ENCODE peak calls at places on chromosomes 3 and 15, in ten cellular contexts. X is stimulated activated CD4-positive, alpha-beta T cell treated with anti-CD3 and anti-CD28 coated beads, Interleukin-4, amount 100 ng/mL, for 24 hours; H is activated CD8-positive, alpha-beta memory T cell treated with anti-CD3 and anti-CD28 coated beads for 1 hour; R is DMS79; O is lower lobe of right lung; W is C1 segment of cervical spinal cord; L is fibroblast of lung; Y is foreskin fibroblast; K is cardiac fibroblast; F is midbrain. C is an unnamed sample.
A peak's percentile ranks its signal among the peaks of the same experiment; 100 is the strongest.

GRCh38 chr3:52502808-52503350 is 7.7 kb downstream of the STAB1 start:
- DNase-seq in H (no peak), O (no peak), X (no peak), K (no peak), R (no peak), F (no peak), Y (no peak), W (no peak), L (no peak), C (no peak)

GRCh38 chr15:63560741-63561448 is 36.3 kb upstream of the FBXL22 start:
- DNase-seq in O (no peak), K (no peak), X (peak; percentile 79), L (no peak), F (no peak), H (no peak), Y (no peak), W (no peak), R (no peak), C (no peak)

GRCh38 chr3:174855002-174855401 is 4.1 kb upstream of the NAALADL2 start:
- DNase-seq in F (no peak), Y (no peak), L (no peak), K (no peak), H (no peak), R (no peak), O (no peak), W (no peak), X (no peak), C (no peak)

GRCh38 chr15:52224211-52224610 is 33.0 kb upstream of the GNB5 start:
- DNase-seq in O (no peak), H (no peak), K (no peak), X (no peak), W (no peak), F (no peak), Y (no peak), R (no peak), L (no peak), C (no peak)

GRCh38 chr3:190326361-190326760 is 4.1 kb upstream of the CLDN1 start:
- DNase-seq in O (no peak), X (no peak), R (peak; percentile 59), F (no peak), L (peak; percentile 11), H (no peak), K (no peak), W (no peak), Y (no peak), C (no peak)

GRCh38 chr3:14520149-14520548 is 20.0 kb downstream of the GRIP2 start:
- DNase-seq in X (no peak), R (no peak), H (no peak), L (no peak), Y (no peak), W (no peak), F (no peak), O (no peak), K (no peak), C (no peak)

GRCh38 chr3:123725652-123726400 is 141.0 kb upstream of the HACD2 start:
- DNase-seq in H (no peak), X (no peak), L (no peak), Y (no peak), R (no peak), W (no peak), F (no peak), O (no peak), K (no peak), C (no peak)

GRCh38 chr15:79164043-79164442 is 73.5 kb upstream of the RASGRF1 start:
- DNase-seq in X (no peak), H (no peak), K (no peak), R (no peak), W (no peak), F (no peak), O (no peak), L (no peak), Y (no peak), C (no peak)

GRCh38 chr15:58467722-58468436 is 36.1 kb downstream of the LIPC start:
- DNase-seq in K (no peak), L (peak; percentile 56), F (no peak), X (no peak), R (peak; percentile 60), W (no peak), H (no peak), Y (no peak), O (no peak), C (no peak)

GRCh38 chr3:58026598-58026997 is 18.4 kb downstream of the FLNB start:
- DNase-seq in H (no peak), L (no peak), X (no peak), O (no peak), Y (no peak), R (no peak), K (no peak), F (no peak), W (no peak), C (peak; percentile 89)

GRCh38 chr3:171284308-171285075 is 175.7 kb downstream of the TNIK start:
- DNase-seq in Y (peak; percentile 91), K (peak; percentile 93), W (no peak), R (no peak), H (no peak), O (no peak), L (peak; percentile 98), F (no peak), X (peak; percentile 21), C (peak; percentile 92)